ENCODE peak calls at places on chromosome 16, in eight cellular contexts. One of them, this sample, is unnamed.

GRCh38 chr16:61128545-61129323 is 907.5 kb downstream of the CDH8 start:
- DNase-seq in activated CD8-positive, alpha-beta memory T cell treated with anti-CD3 and anti-CD28 coated beads for 1 hour: no peak
- DNase-seq in prostate gland: no peak
- DNase-seq in cardiac fibroblast: no peak
- DNase-seq in hypothalamus: no peak
- DNase-seq in stimulated activated CD8-positive, alpha-beta memory T cell treated with anti-CD3 and anti-CD28 coated beads, Interleukin-12 subunit alpha, Interleukin-12 subunit beta, amount 100 ng/mL, for 1 hour: no peak
- DNase-seq in tibial artery: no peak
- DNase-seq in NCI-H2081: no peak
- DNase-seq in this sample: no peak

GRCh38 chr16:78684655-78685400 is 585.4 kb downstream of the WWOX start:
- DNase-seq in tibial artery: peak
- DNase-seq in stimulated activated CD8-positive, alpha-beta memory T cell treated with anti-CD3 and anti-CD28 coated beads, Interleukin-12 subunit alpha, Interleukin-12 subunit beta, amount 100 ng/mL, for 1 hour: no peak
- DNase-seq in hypothalamus: no peak
- DNase-seq in cardiac fibroblast: peak
- DNase-seq in activated CD8-positive, alpha-beta memory T cell treated with anti-CD3 and anti-CD28 coated beads for 1 hour: no peak
- DNase-seq in NCI-H2081: no peak
- DNase-seq in prostate gland: no peak
- DNase-seq in this sample: no peak

GRCh38 chr16:57616871-57617270 is 11.6 kb upstream of the ADGRG1 start:
- DNase-seq in activated CD8-positive, alpha-beta memory T cell treated with anti-CD3 and anti-CD28 coated beads for 1 hour: no peak
- DNase-seq in cardiac fibroblast: peak
- DNase-seq in hypothalamus: no peak
- DNase-seq in tibial artery: no peak
- DNase-seq in stimulated activated CD8-positive, alpha-beta memory T cell treated with anti-CD3 and anti-CD28 coated beads, Interleukin-12 subunit alpha, Interleukin-12 subunit beta, amount 100 ng/mL, for 1 hour: no peak
- DNase-seq in NCI-H2081: no peak
- DNase-seq in prostate gland: no peak
- DNase-seq in this sample: no peak

GRCh38 chr16:69871708-69872107 is 79.4 kb upstream of the CLEC18A start:
- DNase-seq in hypothalamus: no peak
- DNase-seq in prostate gland: no peak
- DNase-seq in cardiac fibroblast: no peak
- DNase-seq in NCI-H2081: no peak
- DNase-seq in tibial artery: no peak
- DNase-seq in activated CD8-positive, alpha-beta memory T cell treated with anti-CD3 and anti-CD28 coated beads for 1 hour: no peak
- DNase-seq in stimulated activated CD8-positive, alpha-beta memory T cell treated with anti-CD3 and anti-CD28 coated beads, Interleukin-12 subunit alpha, Interleukin-12 subunit beta, amount 100 ng/mL, for 1 hour: no peak
- DNase-seq in this sample: no peak

GRCh38 chr16:8887438-8887765 is 5.3 kb downstream of the LITAFD start:
- DNase-seq in stimulated activated CD8-positive, alpha-beta memory T cell treated with anti-CD3 and anti-CD28 coated beads, Interleukin-12 subunit alpha, Interleukin-12 subunit beta, amount 100 ng/mL, for 1 hour: no peak
- DNase-seq in NCI-H2081: no peak
- DNase-seq in hypothalamus: no peak
- DNase-seq in cardiac fibroblast: no peak
- DNase-seq in prostate gland: no peak
- DNase-seq in tibial artery: no peak
- DNase-seq in activated CD8-positive, alpha-beta memory T cell treated with anti-CD3 and anti-CD28 coated beads for 1 hour: no peak
- DNase-seq in this sample: no peak

GRCh38 chr16:79651363-79651762 is 50.8 kb upstream of the MAF start:
- DNase-seq in cardiac fibroblast: peak
- DNase-seq in prostate gland: peak
- DNase-seq in NCI-H2081: no peak
- DNase-seq in hypothalamus: peak
- DNase-seq in tibial artery: peak
- DNase-seq in activated CD8-positive, alpha-beta memory T cell treated with anti-CD3 and anti-CD28 coated beads for 1 hour: no peak
- DNase-seq in stimulated activated CD8-positive, alpha-beta memory T cell treated with anti-CD3 and anti-CD28 coated beads, Interleukin-12 subunit alpha, Interleukin-12 subunit beta, amount 100 ng/mL, for 1 hour: no peak
- DNase-seq in this sample: no peak

GRCh38 chr16:67514382-67514828 is 14.2 kb upstream of the RIPOR1 start:
- DNase-seq in hypothalamus: no peak
- DNase-seq in NCI-H2081: peak
- DNase-seq in prostate gland: peak
- DNase-seq in stimulated activated CD8-positive, alpha-beta memory T cell treated with anti-CD3 and anti-CD28 coated beads, Interleukin-12 subunit alpha, Interleukin-12 subunit beta, amount 100 ng/mL, for 1 hour: peak
- DNase-seq in cardiac fibroblast: peak
- DNase-seq in tibial artery: peak
- DNase-seq in activated CD8-positive, alpha-beta memory T cell treated with anti-CD3 and anti-CD28 coated beads for 1 hour: peak
- DNase-seq in this sample: peak

GRCh38 chr16:66457888-66458287 is 30.8 kb downstream of the BEAN1 start:
- DNase-seq in NCI-H2081: no peak
- DNase-seq in activated CD8-positive, alpha-beta memory T cell treated with anti-CD3 and anti-CD28 coated beads for 1 hour: no peak
- DNase-seq in stimulated activated CD8-positive, alpha-beta memory T cell treated with anti-CD3 and anti-CD28 coated beads, Interleukin-12 subunit alpha, Interleukin-12 subunit beta, amount 100 ng/mL, for 1 hour: no peak
- DNase-seq in tibial artery: no peak
- DNase-seq in hypothalamus: no peak
- DNase-seq in prostate gland: no peak
- DNase-seq in cardiac fibroblast: peak
- DNase-seq in this sample: no peak

GRCh38 chr16:74738134-74738541 is 36.5 kb downstream of the FA2H start:
- DNase-seq in tibial artery: no peak
- DNase-seq in prostate gland: no peak
- DNase-seq in activated CD8-positive, alpha-beta memory T cell treated with anti-CD3 and anti-CD28 coated beads for 1 hour: no peak
- DNase-seq in NCI-H2081: no peak
- DNase-seq in hypothalamus: no peak
- DNase-seq in cardiac fibroblast: peak
- DNase-seq in stimulated activated CD8-positive, alpha-beta memory T cell treated with anti-CD3 and anti-CD28 coated beads, Interleukin-12 subunit alpha, Interleukin-12 subunit beta, amount 100 ng/mL, for 1 hour: no peak
- DNase-seq in this sample: no peak

GRCh38 chr16:87951550-87952538 is 610 bp downstream of the BANP start:
- DNase-seq in prostate gland: no peak
- DNase-seq in stimulated activated CD8-positive, alpha-beta memory T cell treated with anti-CD3 and anti-CD28 coated beads, Interleukin-12 subunit alpha, Interleukin-12 subunit beta, amount 100 ng/mL, for 1 hour: no peak
- DNase-seq in activated CD8-positive, alpha-beta memory T cell treated with anti-CD3 and anti-CD28 coated beads for 1 hour: no peak
- DNase-seq in cardiac fibroblast: no peak
- DNase-seq in NCI-H2081: no peak
- DNase-seq in hypothalamus: no peak
- DNase-seq in tibial artery: no peak
- DNase-seq in this sample: no peak

GRCh38 chr16:55760665-55761035 is 72.2 kb downstream of the CES1 start:
- DNase-seq in cardiac fibroblast: no peak
- DNase-seq in NCI-H2081: no peak
- DNase-seq in stimulated activated CD8-positive, alpha-beta memory T cell treated with anti-CD3 and anti-CD28 coated beads, Interleukin-12 subunit alpha, Interleukin-12 subunit beta, amount 100 ng/mL, for 1 hour: no peak
- DNase-seq in prostate gland: no peak
- DNase-seq in hypothalamus: no peak
- DNase-seq in tibial artery: no peak
- DNase-seq in activated CD8-positive, alpha-beta memory T cell treated with anti-CD3 and anti-CD28 coated beads for 1 hour: no peak
- DNase-seq in this sample: no peak

GRCh38 chr16:7097537-7097936 is 235.1 kb upstream of the RBFOX1 start:
- DNase-seq in cardiac fibroblast: no peak
- DNase-seq in stimulated activated CD8-positive, alpha-beta memory T cell treated with anti-CD3 and anti-CD28 coated beads, Interleukin-12 subunit alpha, Interleukin-12 subunit beta, amount 100 ng/mL, for 1 hour: no peak
- DNase-seq in prostate gland: no peak
- DNase-seq in tibial artery: no peak
- DNase-seq in NCI-H2081: no peak
- DNase-seq in hypothalamus: no peak
- DNase-seq in activated CD8-positive, alpha-beta memory T cell treated with anti-CD3 and anti-CD28 coated beads for 1 hour: no peak
- DNase-seq in this sample: no peak

GRCh38 chr16:50234771-50235556 is 31.4 kb upstream of the ADCY7 start:
- DNase-seq in NCI-H2081: no peak
- DNase-seq in cardiac fibroblast: peak
- DNase-seq in tibial artery: no peak
- DNase-seq in prostate gland: no peak
- DNase-seq in stimulated activated CD8-positive, alpha-beta memory T cell treated with anti-CD3 and anti-CD28 coated beads, Interleukin-12 subunit alpha, Interleukin-12 subunit beta, amount 100 ng/mL, for 1 hour: no peak
- DNase-seq in hypothalamus: no peak
- DNase-seq in activated CD8-positive, alpha-beta memory T cell treated with anti-CD3 and anti-CD28 coated beads for 1 hour: no peak
- DNase-seq in this sample: no peak

GRCh38 chr16:23771027-23771426 is 16.2 kb downstream of the CHP2 start:
- DNase-seq in tibial artery: no peak
- DNase-seq in hypothalamus: no peak
- DNase-seq in prostate gland: peak
- DNase-seq in activated CD8-positive, alpha-beta memory T cell treated with anti-CD3 and anti-CD28 coated beads for 1 hour: no peak
- DNase-seq in NCI-H2081: no peak
- DNase-seq in cardiac fibroblast: peak
- DNase-seq in stimulated activated CD8-positive, alpha-beta memory T cell treated with anti-CD3 and anti-CD28 coated beads, Interleukin-12 subunit alpha, Interleukin-12 subunit beta, amount 100 ng/mL, for 1 hour: no peak
- DNase-seq in this sample: no peak

GRCh38 chr16:21262779-21263639 is 15.1 kb downstream of the CRYM start:
- DNase-seq in activated CD8-positive, alpha-beta memory T cell treated with anti-CD3 and anti-CD28 coated beads for 1 hour: no peak
- DNase-seq in prostate gland: no peak
- DNase-seq in NCI-H2081: no peak
- DNase-seq in cardiac fibroblast: no peak
- DNase-seq in stimulated activated CD8-positive, alpha-beta memory T cell treated with anti-CD3 and anti-CD28 coated beads, Interleukin-12 subunit alpha, Interleukin-12 subunit beta, amount 100 ng/mL, for 1 hour: no peak
- DNase-seq in hypothalamus: no peak
- DNase-seq in tibial artery: no peak
- DNase-seq in this sample: no peak

GRCh38 chr16:4494746-4495490 is 18.7 kb downstream of the HMOX2 start:
- DNase-seq in hypothalamus: no peak
- DNase-seq in tibial artery: no peak
- DNase-seq in stimulated activated CD8-positive, alpha-beta memory T cell treated with anti-CD3 and anti-CD28 coated beads, Interleukin-12 subunit alpha, Interleukin-12 subunit beta, amount 100 ng/mL, for 1 hour: no peak
- DNase-seq in prostate gland: no peak
- DNase-seq in cardiac fibroblast: peak
- DNase-seq in activated CD8-positive, alpha-beta memory T cell treated with anti-CD3 and anti-CD28 coated beads for 1 hour: no peak
- DNase-seq in NCI-H2081: no peak
- DNase-seq in this sample: no peak

GRCh38 chr16:66137853-66138252 is 228.6 kb upstream of the CDH5 start:
- DNase-seq in NCI-H2081: no peak
- DNase-seq in prostate gland: no peak
- DNase-seq in tibial artery: no peak
- DNase-seq in activated CD8-positive, alpha-beta memory T cell treated with anti-CD3 and anti-CD28 coated beads for 1 hour: no peak
- DNase-seq in cardiac fibroblast: no peak
- DNase-seq in stimulated activated CD8-positive, alpha-beta memory T cell treated with anti-CD3 and anti-CD28 coated beads, Interleukin-12 subunit alpha, Interleukin-12 subunit beta, amount 100 ng/mL, for 1 hour: no peak
- DNase-seq in hypothalamus: no peak
- DNase-seq in this sample: no peak

GRCh38 chr16:70691223-70692129 is 5.6 kb upstream of the MTSS2 start:
- DNase-seq in cardiac fibroblast: peak
- DNase-seq in hypothalamus: peak
- DNase-seq in prostate gland: no peak
- DNase-seq in stimulated activated CD8-positive, alpha-beta memory T cell treated with anti-CD3 and anti-CD28 coated beads, Interleukin-12 subunit alpha, Interleukin-12 subunit beta, amount 100 ng/mL, for 1 hour: no peak
- DNase-seq in tibial artery: peak
- DNase-seq in NCI-H2081: no peak
- DNase-seq in activated CD8-positive, alpha-beta memory T cell treated with anti-CD3 and anti-CD28 coated beads for 1 hour: no peak
- DNase-seq in this sample: no peak

GRCh38 chr16:58499615-58500328 is at the start of gene NDRG4:
- DNase-seq in NCI-H2081: peak
- DNase-seq in cardiac fibroblast: peak
- DNase-seq in prostate gland: no peak
- DNase-seq in tibial artery: no peak
- DNase-seq in activated CD8-positive, alpha-beta memory T cell treated with anti-CD3 and anti-CD28 coated beads for 1 hour: no peak
- DNase-seq in hypothalamus: peak
- DNase-seq in stimulated activated CD8-positive, alpha-beta memory T cell treated with anti-CD3 and anti-CD28 coated beads, Interleukin-12 subunit alpha, Interleukin-12 subunit beta, amount 100 ng/mL, for 1 hour: no peak
- DNase-seq in this sample: no peak

GRCh38 chr16:57628008-57628781 is at the start of gene ADGRG1:
- DNase-seq in tibial artery: peak
- DNase-seq in cardiac fibroblast: peak
- DNase-seq in stimulated activated CD8-positive, alpha-beta memory T cell treated with anti-CD3 and anti-CD28 coated beads, Interleukin-12 subunit alpha, Interleukin-12 subunit beta, amount 100 ng/mL, for 1 hour: no peak
- DNase-seq in prostate gland: peak
- DNase-seq in NCI-H2081: no peak
- DNase-seq in activated CD8-positive, alpha-beta memory T cell treated with anti-CD3 and anti-CD28 coated beads for 1 hour: no peak
- DNase-seq in hypothalamus: peak
- DNase-seq in this sample: no peak

GRCh38 chr16:31033709-31034492 is 543 bp downstream of the STX4 start:
- DNase-seq in NCI-H2081: peak
- DNase-seq in stimulated activated CD8-positive, alpha-beta memory T cell treated with anti-CD3 and anti-CD28 coated beads, Interleukin-12 subunit alpha, Interleukin-12 subunit beta, amount 100 ng/mL, for 1 hour: peak
- DNase-seq in cardiac fibroblast: peak
- DNase-seq in prostate gland: peak
- DNase-seq in hypothalamus: peak
- DNase-seq in activated CD8-positive, alpha-beta memory T cell treated with anti-CD3 and anti-CD28 coated beads for 1 hour: peak
- DNase-seq in tibial artery: peak
- DNase-seq in this sample: peak

GRCh38 chr16:71723537-71724319 is 773 bp downstream of the PHLPP2 start:
- DNase-seq in tibial artery: peak
- DNase-seq in NCI-H2081: peak
- DNase-seq in cardiac fibroblast: peak
- DNase-seq in prostate gland: peak
- DNase-seq in activated CD8-positive, alpha-beta memory T cell treated with anti-CD3 and anti-CD28 coated beads for 1 hour: peak
- DNase-seq in hypothalamus: peak
- DNase-seq in stimulated activated CD8-positive, alpha-beta memory T cell treated with anti-CD3 and anti-CD28 coated beads, Interleukin-12 subunit alpha, Interleukin-12 subunit beta, amount 100 ng/mL, for 1 hour: peak
- DNase-seq in this sample: no peak

GRCh38 chr16:18931756-18932155 is 5.5 kb upstream of the SMG1 start:
- DNase-seq in hypothalamus: no peak
- DNase-seq in tibial artery: no peak
- DNase-seq in prostate gland: no peak
- DNase-seq in cardiac fibroblast: no peak
- DNase-seq in NCI-H2081: no peak
- DNase-seq in activated CD8-positive, alpha-beta memory T cell treated with anti-CD3 and anti-CD28 coated beads for 1 hour: no peak
- DNase-seq in stimulated activated CD8-positive, alpha-beta memory T cell treated with anti-CD3 and anti-CD28 coated beads, Interleukin-12 subunit alpha, Interleukin-12 subunit beta, amount 100 ng/mL, for 1 hour: no peak
- DNase-seq in this sample: no peak

GRCh38 chr16:85891776-85892166 is 7.2 kb upstream of the IRF8 start:
- DNase-seq in activated CD8-positive, alpha-beta memory T cell treated with anti-CD3 and anti-CD28 coated beads for 1 hour: no peak
- DNase-seq in tibial artery: no peak
- DNase-seq in hypothalamus: no peak
- DNase-seq in NCI-H2081: no peak
- DNase-seq in cardiac fibroblast: no peak
- DNase-seq in stimulated activated CD8-positive, alpha-beta memory T cell treated with anti-CD3 and anti-CD28 coated beads, Interleukin-12 subunit alpha, Interleukin-12 subunit beta, amount 100 ng/mL, for 1 hour: no peak
- DNase-seq in prostate gland: no peak
- DNase-seq in this sample: no peak

GRCh38 chr16:73000020-73000906 is 47.7 kb downstream of the ZFHX3 start:
- DNase-seq in activated CD8-positive, alpha-beta memory T cell treated with anti-CD3 and anti-CD28 coated beads for 1 hour: no peak
- DNase-seq in prostate gland: peak
- DNase-seq in stimulated activated CD8-positive, alpha-beta memory T cell treated with anti-CD3 and anti-CD28 coated beads, Interleukin-12 subunit alpha, Interleukin-12 subunit beta, amount 100 ng/mL, for 1 hour: no peak
- DNase-seq in cardiac fibroblast: peak
- DNase-seq in hypothalamus: peak
- DNase-seq in tibial artery: peak
- DNase-seq in NCI-H2081: no peak
- DNase-seq in this sample: no peak

GRCh38 chr16:66270333-66270927 is 96.1 kb upstream of the CDH5 start:
- DNase-seq in cardiac fibroblast: peak
- DNase-seq in activated CD8-positive, alpha-beta memory T cell treated with anti-CD3 and anti-CD28 coated beads for 1 hour: no peak
- DNase-seq in prostate gland: peak
- DNase-seq in stimulated activated CD8-positive, alpha-beta memory T cell treated with anti-CD3 and anti-CD28 coated beads, Interleukin-12 subunit alpha, Interleukin-12 subunit beta, amount 100 ng/mL, for 1 hour: peak
- DNase-seq in tibial artery: no peak
- DNase-seq in hypothalamus: peak
- DNase-seq in NCI-H2081: peak
- DNase-seq in this sample: peak

GRCh38 chr16:68375801-68376536 is 65.2 kb downstream of the PRMT7 start:
- DNase-seq in tibial artery: no peak
- DNase-seq in NCI-H2081: no peak
- DNase-seq in cardiac fibroblast: no peak
- DNase-seq in prostate gland: no peak
- DNase-seq in stimulated activated CD8-positive, alpha-beta memory T cell treated with anti-CD3 and anti-CD28 coated beads, Interleukin-12 subunit alpha, Interleukin-12 subunit beta, amount 100 ng/mL, for 1 hour: no peak
- DNase-seq in activated CD8-positive, alpha-beta memory T cell treated with anti-CD3 and anti-CD28 coated beads for 1 hour: no peak
- DNase-seq in hypothalamus: no peak
- DNase-seq in this sample: no peak

GRCh38 chr16:50310308-50311133 is 44.2 kb downstream of the ADCY7 start:
- DNase-seq in tibial artery: no peak
- DNase-seq in stimulated activated CD8-positive, alpha-beta memory T cell treated with anti-CD3 and anti-CD28 coated beads, Interleukin-12 subunit alpha, Interleukin-12 subunit beta, amount 100 ng/mL, for 1 hour: no peak
- DNase-seq in prostate gland: no peak
- DNase-seq in activated CD8-positive, alpha-beta memory T cell treated with anti-CD3 and anti-CD28 coated beads for 1 hour: no peak
- DNase-seq in cardiac fibroblast: no peak
- DNase-seq in hypothalamus: no peak
- DNase-seq in NCI-H2081: no peak
- DNase-seq in this sample: no peak

GRCh38 chr16:16083421-16084156 is 134.2 kb downstream of the ABCC1 start:
- DNase-seq in cardiac fibroblast: peak
- DNase-seq in NCI-H2081: no peak
- DNase-seq in activated CD8-positive, alpha-beta memory T cell treated with anti-CD3 and anti-CD28 coated beads for 1 hour: no peak
- DNase-seq in tibial artery: no peak
- DNase-seq in stimulated activated CD8-positive, alpha-beta memory T cell treated with anti-CD3 and anti-CD28 coated beads, Interleukin-12 subunit alpha, Interleukin-12 subunit beta, amount 100 ng/mL, for 1 hour: no peak
- DNase-seq in prostate gland: no peak
- DNase-seq in hypothalamus: no peak
- DNase-seq in this sample: peak

GRCh38 chr16:66387817-66388332 is 21.4 kb downstream of the CDH5 start:
- DNase-seq in cardiac fibroblast: no peak
- DNase-seq in hypothalamus: no peak
- DNase-seq in tibial artery: peak
- DNase-seq in activated CD8-positive, alpha-beta memory T cell treated with anti-CD3 and anti-CD28 coated beads for 1 hour: no peak
- DNase-seq in prostate gland: no peak
- DNase-seq in stimulated activated CD8-positive, alpha-beta memory T cell treated with anti-CD3 and anti-CD28 coated beads, Interleukin-12 subunit alpha, Interleukin-12 subunit beta, amount 100 ng/mL, for 1 hour: no peak
- DNase-seq in NCI-H2081: no peak
- DNase-seq in this sample: no peak

GRCh38 chr16:79601092-79601977 is 798 bp upstream of the MAF start:
- DNase-seq in stimulated activated CD8-positive, alpha-beta memory T cell treated with anti-CD3 and anti-CD28 coated beads, Interleukin-12 subunit alpha, Interleukin-12 subunit beta, amount 100 ng/mL, for 1 hour: no peak
- DNase-seq in activated CD8-positive, alpha-beta memory T cell treated with anti-CD3 and anti-CD28 coated beads for 1 hour: no peak
- DNase-seq in tibial artery: peak
- DNase-seq in NCI-H2081: no peak
- DNase-seq in prostate gland: peak
- DNase-seq in cardiac fibroblast: peak
- DNase-seq in hypothalamus: peak
- DNase-seq in this sample: no peak

GRCh38 chr16:10572611-10573010 is 7.8 kb downstream of the EMP2 start:
- DNase-seq in prostate gland: no peak
- DNase-seq in tibial artery: no peak
- DNase-seq in cardiac fibroblast: no peak
- DNase-seq in hypothalamus: no peak
- DNase-seq in activated CD8-positive, alpha-beta memory T cell treated with anti-CD3 and anti-CD28 coated beads for 1 hour: no peak
- DNase-seq in NCI-H2081: no peak
- DNase-seq in stimulated activated CD8-positive, alpha-beta memory T cell treated with anti-CD3 and anti-CD28 coated beads, Interleukin-12 subunit alpha, Interleukin-12 subunit beta, amount 100 ng/mL, for 1 hour: no peak
- DNase-seq in this sample: no peak

GRCh38 chr16:80122155-80122554 is 418.6 kb upstream of the DYNLRB2 start:
- DNase-seq in stimulated activated CD8-positive, alpha-beta memory T cell treated with anti-CD3 and anti-CD28 coated beads, Interleukin-12 subunit alpha, Interleukin-12 subunit beta, amount 100 ng/mL, for 1 hour: no peak
- DNase-seq in activated CD8-positive, alpha-beta memory T cell treated with anti-CD3 and anti-CD28 coated beads for 1 hour: no peak
- DNase-seq in NCI-H2081: no peak
- DNase-seq in prostate gland: peak
- DNase-seq in cardiac fibroblast: no peak
- DNase-seq in tibial artery: peak
- DNase-seq in hypothalamus: no peak
- DNase-seq in this sample: no peak

GRCh38 chr16:57614546-57615343 is 13.7 kb upstream of the ADGRG1 start:
- DNase-seq in prostate gland: no peak
- DNase-seq in stimulated activated CD8-positive, alpha-beta memory T cell treated with anti-CD3 and anti-CD28 coated beads, Interleukin-12 subunit alpha, Interleukin-12 subunit beta, amount 100 ng/mL, for 1 hour: no peak
- DNase-seq in cardiac fibroblast: no peak
- DNase-seq in NCI-H2081: no peak
- DNase-seq in hypothalamus: no peak
- DNase-seq in activated CD8-positive, alpha-beta memory T cell treated with anti-CD3 and anti-CD28 coated beads for 1 hour: no peak
- DNase-seq in tibial artery: no peak
- DNase-seq in this sample: no peak